ENCODE peak calls at places on chromosomes 2 and 18, in eight cellular contexts. P, J, S, W, Q, O, L and V are unnamed samples.

GRCh38 chr18:49225160-49225559 is 235.3 kb downstream of the DYM start:
- DNase-seq in J (no peak), O (no peak), L (no peak), W (no peak), S (no peak), P (no peak), Q (no peak), V (no peak)

GRCh38 chr2:66532972-66533868 is 98.3 kb downstream of the MEIS1 start:
- DNase-seq in O (no peak), P (no peak), Q (no peak), S (no peak), W (no peak), L (no peak), J (no peak), V (no peak)

GRCh38 chr18:12403601-12404506 is 3.9 kb upstream of the PRELID3A start:
- DNase-seq in S (no peak), W (no peak), O (no peak), J (no peak), P (no peak), L (no peak), Q (peak; percentile 88), V (no peak)

GRCh38 chr2:45789317-45789716 is 137.8 kb downstream of the PRKCE start:
- DNase-seq in L (no peak), O (no peak), S (no peak), J (no peak), Q (no peak), P (no peak), W (no peak), V (no peak)

GRCh38 chr2:181877181-181877664 is 14.3 kb upstream of the ITPRID2 start:
- DNase-seq in L (no peak), Q (peak; percentile 23), J (no peak), P (no peak), O (no peak), W (no peak), S (no peak), V (no peak)

GRCh38 chr2:223020971-223021675 is 30.9 kb upstream of the KCNE4 start:
- DNase-seq in O (no peak), S (no peak), P (no peak), W (no peak), L (no peak), Q (no peak), J (no peak), V (no peak)

GRCh38 chr2:237171396-237171795 is 85.7 kb downstream of the COPS8 start:
- DNase-seq in S (no peak), Q (peak; percentile 85), O (peak; percentile 73), P (no peak), J (peak; percentile 50), L (peak; percentile 71), W (no peak), V (no peak)

GRCh38 chr18:32450026-32450681 is 20.5 kb downstream of the GAREM1 start:
- DNase-seq in S (no peak), L (no peak), O (no peak), Q (no peak), P (no peak), W (no peak), J (no peak), V (no peak)

GRCh38 chr2:121825003-121825950 is 69.8 kb downstream of the TSN start:
- DNase-seq in W (no peak), O (no peak), S (no peak), Q (no peak), P (no peak), J (no peak), L (no peak), V (no peak)

GRCh38 chr2:69026638-69027037 is 13.7 kb downstream of the ANTXR1 start:
- DNase-seq in S (no peak), J (no peak), Q (no peak), O (no peak), W (no peak), P (no peak), L (no peak), V (no peak)

GRCh38 chr2:174606336-174606735 is 8.7 kb upstream of the WIPF1 start:
- DNase-seq in J (no peak), Q (peak; percentile 89), O (no peak), P (no peak), L (no peak), S (no peak), W (no peak), V (no peak)

GRCh38 chr2:15557947-15558346 is 3.2 kb downstream of the NBAS start:
- DNase-seq in O (no peak), L (no peak), W (no peak), P (no peak), Q (peak; percentile 47), S (no peak), J (no peak), V (no peak)

GRCh38 chr2:101446869-101447268 is 28.0 kb downstream of the RFX8 start:
- DNase-seq in S (no peak), L (no peak), P (no peak), W (peak; percentile 48), J (no peak), Q (peak; percentile 95), O (no peak), V (no peak)

GRCh38 chr2:197145471-197146056 is 165.0 kb downstream of the ANKRD44 start:
- DNase-seq in W (peak; percentile 50), P (no peak), L (no peak), Q (peak; percentile 62), J (no peak), O (no peak), S (no peak), V (no peak)

GRCh38 chr2:119109823-119110222 is 48.7 kb downstream of the C1QL2 start:
- DNase-seq in W (no peak), O (no peak), Q (no peak), L (no peak), P (no peak), S (no peak), J (no peak), V (no peak)

GRCh38 chr2:119367472-119368099 is 809 bp downstream of the DBI start:
- DNase-seq in S (peak; percentile 50), Q (peak; percentile 37), O (peak; percentile 74), L (no peak), W (peak; percentile 70), J (no peak), P (peak; percentile 68), V (peak; percentile 76)

GRCh38 chr2:235051436-235052260 is 99.8 kb downstream of the SH3BP4 start:
- DNase-seq in Q (no peak), W (no peak), J (no peak), S (no peak), O (peak; percentile 56), P (no peak), L (no peak), V (no peak)

GRCh38 chr18:57710226-57710625 is 88.6 kb upstream of the NARS1 start:
- DNase-seq in Q (no peak), W (no peak), P (no peak), O (no peak), J (no peak), L (no peak), S (no peak), V (no peak)

GRCh38 chr2:48734576-48735303 is 20.8 kb downstream of the LHCGR start:
- DNase-seq in P (no peak), W (no peak), Q (no peak), S (no peak), O (no peak), J (no peak), L (no peak), V (no peak)

DNA sequence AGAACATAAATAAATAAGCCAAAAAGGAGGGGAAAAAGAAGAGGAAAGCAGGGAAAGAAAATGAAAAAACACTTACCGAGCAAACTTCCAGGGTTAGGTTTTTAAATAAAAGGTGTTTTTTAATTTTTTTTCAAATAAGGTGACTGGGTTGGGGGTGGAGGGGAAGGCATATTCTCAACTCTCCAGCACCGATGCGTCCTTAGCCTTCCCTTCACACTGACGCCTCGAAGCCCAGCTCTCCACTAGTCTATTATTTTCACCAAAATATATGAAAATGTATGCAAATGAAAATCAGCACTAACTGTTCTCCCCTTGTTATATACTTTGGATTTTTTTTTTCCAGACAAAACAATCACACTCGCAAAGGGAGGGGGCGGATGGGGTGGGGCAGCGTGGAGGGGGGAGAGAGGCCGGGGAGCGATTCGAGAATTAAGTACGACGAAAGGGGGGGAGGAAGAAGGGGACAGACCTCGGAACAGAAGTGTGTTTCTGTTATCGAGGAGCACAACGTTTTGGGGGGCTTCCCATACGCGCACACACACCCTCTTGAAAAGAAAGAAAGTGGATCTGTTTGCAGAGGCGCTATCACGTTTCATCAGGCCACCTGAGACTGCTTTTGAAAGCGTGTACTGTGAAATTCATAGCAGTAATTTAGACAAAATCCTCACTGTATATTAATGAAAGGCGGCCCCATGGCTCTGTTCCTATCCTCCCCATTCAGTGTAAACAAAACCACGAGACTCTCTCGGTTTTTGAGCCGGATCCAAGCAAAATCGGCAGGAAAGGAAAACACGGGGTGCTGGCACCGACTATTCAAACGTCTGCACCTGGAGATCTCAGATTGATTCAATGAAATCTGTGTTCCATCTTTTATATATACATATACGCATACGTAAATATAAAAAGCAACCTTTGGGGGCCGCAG is 2.4 kb upstream of the POU3F3 start:
- DNase-seq in O (no peak), S (no peak), P (no peak), L (no peak), J (no peak), Q (no peak), W (no peak), V (no peak)
- H3K27me3 ChIP-seq in O (peaks cover 84% of the 10 kb centered on the region), S (peaks cover 16% of the 10 kb centered on the region), P (peaks cover 92% of the 10 kb centered on the region), L (no peaks in the 10 kb centered on the region), J (peaks cover 47% of the 10 kb centered on the region), Q (peaks cover 74% of the 10 kb centered on the region), W (peaks cover 3% of the 10 kb centered on the region), V (peaks cover 87% of the 10 kb centered on the region)

DNA sequence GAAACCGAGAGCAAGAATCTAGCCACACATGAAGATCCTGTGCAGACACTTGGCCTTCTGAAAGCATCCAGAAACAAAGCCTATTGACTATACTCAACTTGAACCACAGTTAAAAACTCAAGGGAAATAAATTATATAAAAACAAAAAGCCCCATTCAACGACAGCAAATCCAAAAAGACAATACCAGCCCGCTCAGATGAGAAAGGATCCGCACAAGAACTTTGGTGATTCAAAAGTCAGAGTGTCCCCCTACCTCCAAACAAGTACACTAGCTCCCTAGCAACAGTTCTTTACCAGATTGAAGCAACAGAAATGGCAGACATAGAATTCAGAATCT is 163.2 kb downstream of the WDPCP start:
- DNase-seq in J (no peak), P (no peak), W (no peak), S (no peak), Q (no peak), L (no peak), O (no peak), V (no peak)
- TF ChIP-seq CTCF in J (peak; percentile 63), P (no peak), W (no peak), S (no peak), Q (no peak), L (no peak), O (no peak), V (no peak)

GRCh38 chr2:206642075-206643025 is at the start of gene FAM237A:
- DNase-seq in Q (peak; percentile 58), P (no peak), J (no peak), S (peak; percentile 25), O (no peak), L (no peak), W (peak; percentile 36), V (peak; percentile 41)
- H3K27me3 ChIP-seq in Q (peaks cover 15% of the 10 kb centered on the region), P (peaks cover 77% of the 10 kb centered on the region), J (no peaks in the 10 kb centered on the region), S (no peaks in the 10 kb centered on the region), O (peaks cover 18% of the 10 kb centered on the region), L (no peaks in the 10 kb centered on the region), W (no peaks in the 10 kb centered on the region), V (peaks cover 35% of the 10 kb centered on the region)

DNA sequence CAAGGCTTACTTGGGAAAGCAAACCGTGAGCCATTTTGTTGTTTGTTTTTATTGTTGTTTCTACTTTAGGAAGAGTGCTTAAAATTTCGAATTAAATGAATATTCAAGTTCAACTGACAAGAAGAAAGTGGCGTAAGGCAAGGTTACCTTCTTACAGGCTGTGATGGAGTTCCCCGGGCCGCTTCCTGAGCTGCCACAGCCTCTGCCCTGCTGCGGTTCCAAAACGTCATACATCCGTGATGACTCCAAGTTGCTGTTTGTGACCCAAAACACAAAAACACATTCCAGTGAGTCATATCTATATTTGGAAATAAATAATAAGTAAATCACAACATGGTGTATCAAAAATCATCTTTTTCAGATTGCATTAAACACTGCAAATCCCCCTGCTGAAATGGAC is 49.7 kb downstream of the SPHKAP start:
- DNase-seq in O (no peak), L (no peak), J (no peak), W (no peak), S (no peak), Q (no peak), P (no peak), V (no peak)
- TF ChIP-seq CTCF in O (no peak), L (no peak), J (no peak), W (no peak), S (no peak), Q (no peak), P (no peak), V (no peak)